ENCODE peak calls at places on chromosomes 11 and 22, in nine cellular contexts. H is uterus, N is AG04449, A is breast epithelium, W is bronchial epithelial cell, U is neural crest cell, M is lower lobe of right lung, S is nephron progenitor cell, Z is Calu3. L is an unnamed sample.

GRCh38 chr11:12497431-12497830 is 120.1 kb downstream of the PARVA start:
- DNase-seq in U (no peak), Z (no peak), H (no peak), S (no peak), N (no peak), A (no peak), W (no peak), M (no peak), L (no peak)

GRCh38 chr11:12687740-12688139 is 13.5 kb downstream of the TEAD1 start:
- DNase-seq in S (no peak), Z (peak), M (no peak), U (no peak), H (no peak), N (no peak), A (no peak), W (no peak), L (no peak)

GRCh38 chr22:23632178-23632577 is at the start of gene DRICH1:
- DNase-seq in S (no peak), A (no peak), W (no peak), Z (peak), M (no peak), H (no peak), U (no peak), N (no peak), L (no peak)

GRCh38 chr11:22521226-22521625 is 104.4 kb downstream of the FANCF start:
- DNase-seq in S (no peak), N (no peak), Z (peak), U (no peak), H (no peak), A (no peak), M (no peak), W (peak), L (no peak)

GRCh38 chr11:15859411-15859810 is 496.9 kb downstream of the SOX6 start:
- DNase-seq in H (no peak), Z (no peak), A (no peak), W (no peak), S (no peak), U (no peak), N (no peak), M (no peak), L (no peak)

GRCh38 chr22:23065495-23066122 is 4.7 kb upstream of the GNAZ start:
- DNase-seq in M (peak), Z (no peak), A (peak), N (no peak), H (peak), U (no peak), S (no peak), W (no peak), L (no peak)

GRCh38 chr22:45602824-45603301 is 68.8 kb upstream of the ATXN10 start:
- DNase-seq in A (no peak), S (no peak), H (no peak), Z (no peak), M (peak), U (no peak), W (no peak), N (no peak), L (no peak)

GRCh38 chr11:69588270-69588669 is 52.7 kb upstream of the CCND1 start:
- DNase-seq in H (no peak), S (no peak), M (no peak), W (peak), N (peak), A (no peak), Z (peak), U (no peak), L (no peak)

GRCh38 chr11:124890701-124891389 is 6.8 kb downstream of the ROBO4 start:
- DNase-seq in W (no peak), Z (no peak), S (no peak), A (no peak), U (no peak), M (no peak), N (no peak), H (no peak), L (no peak)

GRCh38 chr11:12388171-12388570 is 10.8 kb downstream of the PARVA start:
- DNase-seq in S (no peak), N (no peak), W (no peak), M (no peak), Z (no peak), H (no peak), A (no peak), U (no peak), L (no peak)

GRCh38 chr22:38139901-38140300 is 29.4 kb upstream of the BAIAP2L2 start:
- DNase-seq in N (no peak), M (no peak), U (no peak), H (no peak), W (no peak), A (no peak), S (no peak), Z (no peak), L (no peak)

GRCh38 chr11:102784380-102784779 is 4.0 kb upstream of the MMP10 start:
- DNase-seq in H (no peak), S (no peak), M (no peak), U (no peak), N (no peak), Z (no peak), A (no peak), W (no peak), L (no peak)

GRCh38 chr11:102783720-102784119 is 3.3 kb upstream of the MMP10 start:
- DNase-seq in M (no peak), S (no peak), N (no peak), Z (no peak), W (peak), U (no peak), H (no peak), A (no peak), L (no peak)

GRCh38 chr11:102783016-102783415 is 2.6 kb upstream of the MMP10 start:
- DNase-seq in A (no peak), W (peak), U (no peak), N (no peak), S (no peak), H (no peak), Z (no peak), M (no peak), L (no peak)

GRCh38 chr11:102776454-102776853 is 4.0 kb downstream of the MMP10 start:
- DNase-seq in S (no peak), W (peak), M (no peak), N (no peak), Z (no peak), H (no peak), A (no peak), U (no peak), L (no peak)

GRCh38 chr11:102780491-102780918 is at the start of gene MMP10:
- DNase-seq in S (no peak), M (no peak), N (no peak), U (no peak), W (peak), A (no peak), Z (no peak), H (no peak), L (no peak)
- TF ChIP-seq CTCF in S (peak), M (peak), N (peak), U (peak), W (peak), A (no peak), Z (peak), H (no peak), L (peak)

DNA sequence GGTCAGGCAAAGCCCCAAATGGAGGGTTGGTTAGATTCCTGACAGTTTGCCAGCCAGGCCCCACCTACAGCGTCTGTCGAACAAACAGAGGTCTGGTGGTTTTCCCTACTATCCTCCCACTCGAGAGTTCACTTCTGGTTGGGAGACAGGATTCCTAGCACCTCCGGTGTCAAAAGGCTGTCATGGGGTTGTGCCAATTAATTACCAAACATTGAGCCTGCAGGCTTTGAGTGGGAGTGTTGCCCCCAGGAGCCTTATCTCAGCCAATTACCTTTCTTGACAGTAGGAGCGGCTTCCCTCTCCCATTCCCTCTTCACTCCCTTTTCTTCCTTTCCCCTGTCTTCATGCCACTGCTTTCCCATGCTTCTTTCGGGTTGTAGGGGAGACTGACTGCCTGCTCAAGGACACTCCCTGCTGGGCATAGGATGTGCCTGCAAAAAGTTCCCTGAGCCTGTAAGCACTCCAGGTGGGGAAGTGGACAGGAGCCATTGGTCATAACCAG is 4.7 kb upstream of the TTC36 start:
- DNase-seq in Z (peak), W (peak), S (peak), M (no peak), H (no peak), A (no peak), U (no peak), N (no peak), L (no peak)
- TF ChIP-seq CTCF in Z (no peak), W (peak), S (peak), M (peak), H (no peak), A (no peak), U (peak), N (peak), L (no peak)

GRCh38 chr22:48423481-48423901 is 1404.2 kb downstream of the BRD1 start:
- DNase-seq in A (no peak), S (no peak), W (no peak), Z (no peak), M (no peak), U (no peak), H (no peak), N (peak), L (peak)
- TF ChIP-seq CTCF in A (no peak), S (no peak), W (no peak), Z (no peak), M (no peak), U (no peak), H (no peak), N (no peak), L (no peak)

GRCh38 chr22:40520562-40520961 is 116.0 kb downstream of the MRTFA start:
- DNase-seq in W (no peak), S (no peak), U (no peak), N (no peak), M (no peak), H (no peak), Z (no peak), A (no peak), L (no peak)

GRCh38 chr22:40521046-40521445 is 115.5 kb downstream of the MRTFA start:
- DNase-seq in M (no peak), Z (no peak), S (no peak), W (no peak), H (no peak), U (no peak), N (no peak), A (no peak), L (no peak)

GRCh38 chr22:40525250-40525884 is 111.2 kb downstream of the MRTFA start:
- DNase-seq in U (peak), Z (peak), W (no peak), H (no peak), M (peak), A (no peak), N (no peak), S (peak), L (peak)

GRCh38 chr22:40526960-40527359 is 109.6 kb downstream of the MRTFA start:
- DNase-seq in Z (no peak), U (no peak), N (no peak), W (no peak), A (no peak), M (no peak), S (no peak), H (no peak), L (no peak)

DNA sequence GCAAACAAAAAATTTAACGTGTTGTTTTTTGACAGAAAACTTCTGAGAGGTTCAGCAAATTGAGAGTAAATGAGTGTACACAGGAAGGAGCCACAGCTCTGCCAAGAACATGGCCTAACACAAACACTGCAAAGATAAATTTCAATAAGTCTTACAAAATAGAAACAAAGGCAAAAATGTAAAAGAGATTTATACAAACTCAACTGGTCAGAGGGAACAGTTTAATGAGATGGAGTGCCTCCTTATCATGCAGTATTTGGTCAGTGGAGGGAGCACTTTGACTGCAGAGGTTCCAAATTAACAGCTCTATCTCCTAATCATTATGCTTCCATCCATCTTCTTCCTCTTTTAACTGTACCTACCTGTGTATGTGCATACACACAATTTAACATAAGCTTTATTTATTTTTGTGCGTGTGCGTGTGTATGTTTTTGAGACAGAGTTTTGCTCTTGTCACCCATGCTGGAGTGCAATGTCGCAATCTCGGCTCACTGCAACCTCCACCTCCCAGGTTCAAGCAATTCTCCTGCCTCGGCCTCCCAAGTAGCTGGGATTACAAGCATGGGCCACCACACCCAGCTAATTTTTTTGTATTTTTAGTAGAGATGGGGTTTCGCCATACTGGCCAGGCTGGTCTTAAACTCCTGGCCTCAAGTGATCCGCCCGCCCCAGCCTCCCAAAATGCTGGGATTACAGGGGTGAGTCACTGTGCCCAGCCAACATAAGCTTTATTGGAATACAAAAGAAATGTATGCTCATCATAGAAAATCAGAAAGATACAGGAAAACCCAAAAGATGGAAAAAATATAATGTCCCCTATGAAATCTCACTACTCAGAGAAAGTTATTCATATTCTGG is 111.9 kb downstream of the MRTFA start:
- DNase-seq in Z (no peak), N (no peak), U (no peak), A (no peak), H (no peak), W (peak), M (no peak), S (no peak), L (no peak)
- TF ChIP-seq CTCF in Z (no peak), N (peak), U (no peak), A (no peak), H (no peak), W (peak), M (peak), S (no peak), L (no peak)

DNA sequence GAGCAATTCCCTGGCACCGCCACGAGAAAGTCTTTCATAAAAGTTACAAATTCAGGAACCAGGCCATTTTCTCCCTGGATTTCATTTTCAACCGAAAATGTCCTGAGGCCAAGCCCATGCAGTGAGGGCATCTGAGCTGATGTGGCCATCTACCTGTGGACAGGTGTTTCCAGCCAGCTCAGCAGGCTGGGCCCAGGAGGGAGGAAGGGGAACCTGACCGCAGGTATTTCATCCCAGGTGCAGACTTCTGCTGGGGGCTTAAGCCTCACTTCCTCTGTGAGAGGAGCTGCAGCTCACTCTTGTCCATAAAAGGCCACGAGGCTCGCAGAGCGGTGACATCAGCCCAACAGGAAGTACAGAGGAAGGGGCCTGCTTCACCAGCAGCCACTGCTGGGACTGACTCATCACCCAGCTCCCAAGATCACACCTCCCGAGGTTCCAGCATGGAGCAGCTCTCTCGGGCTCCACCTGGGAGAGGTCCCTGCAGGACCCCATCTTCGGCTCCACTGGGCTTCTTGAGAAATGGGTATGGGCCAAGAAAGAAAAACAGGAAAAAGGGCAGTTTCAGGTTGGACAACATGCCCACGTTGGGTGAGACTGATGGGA is 56.4 kb downstream of the MYH9 start:
- DNase-seq in A (peak), H (peak), M (peak), N (peak), S (no peak), U (no peak), Z (peak), W (peak), L (no peak)
- TF ChIP-seq CTCF in A (no peak), H (no peak), M (no peak), N (no peak), S (no peak), U (no peak), Z (peak), W (no peak), L (no peak)

GRCh38 chr11:59939482-59939881 is 1.2 kb downstream of the OOSP1 start:
- DNase-seq in H (no peak), M (no peak), A (no peak), U (no peak), S (no peak), N (no peak), Z (no peak), W (no peak), L (no peak)
- TF ChIP-seq CTCF in H (no peak), M (no peak), A (no peak), U (no peak), S (no peak), N (no peak), Z (no peak), W (no peak), L (no peak)

GRCh38 chr11:128942807-128943430 is at the start of gene TP53AIP1:
- DNase-seq in W (peak), H (no peak), S (no peak), A (no peak), Z (no peak), U (no peak), M (no peak), N (no peak), L (no peak)

GRCh38 chr11:128946646-128947045 is 4.0 kb upstream of the TP53AIP1 start:
- DNase-seq in M (no peak), S (no peak), A (no peak), Z (no peak), W (no peak), H (no peak), N (no peak), U (no peak), L (no peak)

GRCh38 chr11:128953151-128953550 is 10.5 kb upstream of the TP53AIP1 start:
- DNase-seq in H (no peak), Z (no peak), U (no peak), S (no peak), W (no peak), A (no peak), N (no peak), M (no peak), L (no peak)

GRCh38 chr11:128949791-128950454 is 7.3 kb upstream of the TP53AIP1 start:
- DNase-seq in A (no peak), U (no peak), Z (no peak), S (no peak), H (no peak), M (no peak), N (no peak), W (peak), L (no peak)

GRCh38 chr11:128948583-128948982 is 5.9 kb upstream of the TP53AIP1 start:
- DNase-seq in A (no peak), H (no peak), W (no peak), Z (peak), N (no peak), U (no peak), M (no peak), S (peak), L (no peak)
- TF ChIP-seq CTCF in A (no peak), H (no peak), W (peak), Z (no peak), N (no peak), U (peak), M (no peak), S (peak), L (no peak)

GRCh38 chr11:27721505-27722116 is 21.4 kb upstream of the BDNF start:
- DNase-seq in Z (peak), U (no peak), A (no peak), H (no peak), W (no peak), M (no peak), N (no peak), S (no peak), L (no peak)

GRCh38 chr11:27722117-27722844 is 22.0 kb upstream of the BDNF start:
- DNase-seq in M (no peak), U (peak), Z (peak), S (peak), N (no peak), H (no peak), W (peak), A (no peak), L (peak)

GRCh38 chr11:27718853-27719574 is 18.8 kb upstream of the BDNF start:
- DNase-seq in N (no peak), S (peak), M (no peak), W (no peak), H (no peak), Z (peak), A (no peak), U (peak), L (peak)

GRCh38 chr11:27719575-27719925 is 19.3 kb upstream of the BDNF start:
- DNase-seq in U (no peak), Z (no peak), S (no peak), H (no peak), N (no peak), M (no peak), A (no peak), W (no peak), L (peak)

GRCh38 chr11:27720277-27720830 is 20.1 kb upstream of the BDNF start:
- DNase-seq in U (peak), S (peak), M (no peak), N (no peak), W (peak), Z (peak), A (no peak), H (no peak), L (peak)
- TF ChIP-seq CTCF in U (peak), S (peak), M (no peak), N (peak), W (peak), Z (no peak), A (no peak), H (no peak), L (peak)

GRCh38 chr11:64356498-64357411 is 2.2 kb upstream of the RPS6KA4 start:
- DNase-seq in M (no peak), S (peak), Z (peak), W (peak), N (no peak), U (peak), H (no peak), A (no peak), L (peak)
- TF ChIP-seq CTCF in M (peak), S (peak), Z (no peak), W (peak), N (peak), U (peak), H (no peak), A (no peak), L (peak)